ENCODE peak calls at places on chromosome 7, in five cellular contexts. One of them, this sample, is unnamed.

GRCh38 chr7:31098606-31099360 is 46.7 kb downstream of the ADCYAP1R1 start:
- DNase-seq in esophagus squamous epithelium: no peak
- DNase-seq in Peyer's patch: peak; percentile 32
- DNase-seq in ascending aorta: no peak
- DNase-seq in heart left ventricle: no peak
- DNase-seq in this sample: peak; percentile 64

GRCh38 chr7:44380831-44381493 is 55.6 kb upstream of the CAMK2B start:
- DNase-seq in esophagus squamous epithelium: no peak
- DNase-seq in Peyer's patch: no peak
- DNase-seq in ascending aorta: no peak
- DNase-seq in heart left ventricle: peak; percentile 5
- DNase-seq in this sample: peak; percentile 74

GRCh38 chr7:138434458-138435093 is 25.5 kb upstream of the TRIM24 start:
- DNase-seq in esophagus squamous epithelium: no peak
- DNase-seq in Peyer's patch: no peak
- DNase-seq in ascending aorta: no peak
- DNase-seq in heart left ventricle: no peak
- DNase-seq in this sample: no peak

GRCh38 chr7:113339661-113340060 is 221.3 kb upstream of the SMIM30 start:
- DNase-seq in esophagus squamous epithelium: no peak
- DNase-seq in Peyer's patch: no peak
- DNase-seq in ascending aorta: no peak
- DNase-seq in heart left ventricle: no peak
- DNase-seq in this sample: no peak

GRCh38 chr7:25856056-25856780 is 295.8 kb upstream of the NFE2L3 start:
- DNase-seq in esophagus squamous epithelium: no peak
- DNase-seq in Peyer's patch: no peak
- DNase-seq in ascending aorta: no peak
- DNase-seq in heart left ventricle: no peak
- DNase-seq in this sample: no peak

GRCh38 chr7:4834601-4835397 is 27.0 kb downstream of the PAPOLB start:
- DNase-seq in esophagus squamous epithelium: no peak
- DNase-seq in Peyer's patch: no peak
- DNase-seq in ascending aorta: no peak
- DNase-seq in heart left ventricle: no peak
- DNase-seq in this sample: no peak

GRCh38 chr7:24894670-24895221 is 85.2 kb downstream of the OSBPL3 start:
- DNase-seq in esophagus squamous epithelium: no peak
- DNase-seq in Peyer's patch: no peak
- DNase-seq in ascending aorta: no peak
- DNase-seq in heart left ventricle: no peak
- DNase-seq in this sample: no peak

GRCh38 chr7:520503-521161 is 986 bp upstream of the PDGFA start:
- DNase-seq in esophagus squamous epithelium: no peak
- DNase-seq in Peyer's patch: no peak
- DNase-seq in ascending aorta: no peak
- DNase-seq in heart left ventricle: no peak
- DNase-seq in this sample: no peak

GRCh38 chr7:7219216-7219615 is 36.9 kb downstream of the C1GALT1 start:
- DNase-seq in esophagus squamous epithelium: no peak
- DNase-seq in Peyer's patch: no peak
- DNase-seq in ascending aorta: no peak
- DNase-seq in heart left ventricle: no peak
- DNase-seq in this sample: no peak

GRCh38 chr7:149381245-149381644 is 79.6 kb downstream of the ZNF777 start:
- DNase-seq in esophagus squamous epithelium: no peak
- DNase-seq in Peyer's patch: no peak
- DNase-seq in ascending aorta: no peak
- DNase-seq in heart left ventricle: no peak
- DNase-seq in this sample: no peak

GRCh38 chr7:20153567-20153966 is 63.6 kb downstream of the MACC1 start:
- DNase-seq in esophagus squamous epithelium: no peak
- DNase-seq in Peyer's patch: no peak
- DNase-seq in ascending aorta: no peak
- DNase-seq in heart left ventricle: no peak
- DNase-seq in this sample: no peak

GRCh38 chr7:117090820-117091219 is 137.5 kb downstream of the ST7 start:
- DNase-seq in esophagus squamous epithelium: no peak
- DNase-seq in Peyer's patch: no peak
- DNase-seq in ascending aorta: no peak
- DNase-seq in heart left ventricle: no peak
- DNase-seq in this sample: no peak

GRCh38 chr7:72098812-72099211 is 313.3 kb downstream of the CALN1 start:
- DNase-seq in esophagus squamous epithelium: no peak
- DNase-seq in Peyer's patch: no peak
- DNase-seq in ascending aorta: no peak
- DNase-seq in heart left ventricle: no peak
- DNase-seq in this sample: no peak

GRCh38 chr7:17580141-17580540 is 281.7 kb downstream of the AHR start:
- DNase-seq in esophagus squamous epithelium: no peak
- DNase-seq in Peyer's patch: no peak
- DNase-seq in ascending aorta: no peak
- DNase-seq in heart left ventricle: no peak
- DNase-seq in this sample: no peak

GRCh38 chr7:139995034-139995915 is 67.5 kb downstream of the PARP12 start:
- DNase-seq in esophagus squamous epithelium: no peak
- DNase-seq in Peyer's patch: no peak
- DNase-seq in ascending aorta: no peak
- DNase-seq in heart left ventricle: peak; percentile 52
- DNase-seq in this sample: no peak

GRCh38 chr7:38273286-38273995 is at the start of gene TARP:
- DNase-seq in esophagus squamous epithelium: no peak
- DNase-seq in Peyer's patch: no peak
- DNase-seq in ascending aorta: no peak
- DNase-seq in heart left ventricle: no peak
- DNase-seq in this sample: no peak

GRCh38 chr7:47298636-47299035 is 283.3 kb downstream of the TNS3 start:
- DNase-seq in esophagus squamous epithelium: no peak
- DNase-seq in Peyer's patch: peak; percentile 13
- DNase-seq in ascending aorta: no peak
- DNase-seq in heart left ventricle: no peak
- DNase-seq in this sample: no peak

GRCh38 chr7:84364708-84365107 is 170.1 kb upstream of the SEMA3A start:
- DNase-seq in esophagus squamous epithelium: no peak
- DNase-seq in Peyer's patch: no peak
- DNase-seq in ascending aorta: no peak
- DNase-seq in heart left ventricle: no peak
- DNase-seq in this sample: no peak

GRCh38 chr7:141593134-141593533 is 41.9 kb downstream of the AGK start:
- DNase-seq in esophagus squamous epithelium: no peak
- DNase-seq in Peyer's patch: no peak
- DNase-seq in ascending aorta: no peak
- DNase-seq in heart left ventricle: no peak
- DNase-seq in this sample: no peak

DNA sequence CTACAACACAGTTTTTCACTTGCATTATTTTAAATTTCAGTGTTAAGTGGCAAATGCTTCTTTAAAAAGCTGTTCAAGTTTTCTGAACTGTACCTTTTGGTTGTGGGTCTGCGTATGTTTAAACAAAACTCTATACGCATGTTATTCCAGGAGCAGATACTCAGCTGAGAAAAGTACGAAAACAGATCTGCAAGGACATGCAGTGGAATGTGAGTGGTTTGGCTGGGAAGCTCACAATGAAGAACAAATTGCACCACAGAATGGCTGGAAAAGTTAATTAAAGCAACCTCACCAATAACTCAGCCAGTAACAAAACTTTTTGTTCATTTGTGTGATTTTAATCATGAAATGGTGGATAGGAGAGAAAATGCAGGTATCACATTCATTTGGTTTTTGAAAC is 17.6 kb downstream of the GLI3 start:
- DNase-seq in esophagus squamous epithelium: no peak
- DNase-seq in Peyer's patch: no peak
- DNase-seq in ascending aorta: no peak
- DNase-seq in heart left ventricle: no peak
- DNase-seq in this sample: no peak
- H3K4me1 ChIP-seq in esophagus squamous epithelium: peaks cover 16% of the 10 kb centered on the region
- H3K4me1 ChIP-seq in Peyer's patch: no peaks in the 10 kb centered on the region
- H3K4me1 ChIP-seq in ascending aorta: no peaks in the 10 kb centered on the region
- H3K4me1 ChIP-seq in heart left ventricle: no peaks in the 10 kb centered on the region
- H3K4me1 ChIP-seq in this sample: peaks cover 53% of the 10 kb centered on the region

GRCh38 chr7:80087768-80088170 is 46.9 kb upstream of the GNAI1 start:
- DNase-seq in esophagus squamous epithelium: no peak
- DNase-seq in Peyer's patch: no peak
- DNase-seq in ascending aorta: no peak
- DNase-seq in heart left ventricle: no peak
- DNase-seq in this sample: no peak

GRCh38 chr7:80089341-80089740 is 45.3 kb upstream of the GNAI1 start:
- DNase-seq in esophagus squamous epithelium: no peak
- DNase-seq in Peyer's patch: no peak
- DNase-seq in ascending aorta: no peak
- DNase-seq in heart left ventricle: no peak
- DNase-seq in this sample: no peak

GRCh38 chr7:80093349-80093748 is 41.3 kb upstream of the GNAI1 start:
- DNase-seq in esophagus squamous epithelium: no peak
- DNase-seq in Peyer's patch: no peak
- DNase-seq in ascending aorta: no peak
- DNase-seq in heart left ventricle: no peak
- DNase-seq in this sample: no peak

GRCh38 chr7:80087051-80087767 is 47.4 kb upstream of the GNAI1 start:
- DNase-seq in esophagus squamous epithelium: no peak
- DNase-seq in Peyer's patch: no peak
- DNase-seq in ascending aorta: no peak
- DNase-seq in heart left ventricle: no peak
- DNase-seq in this sample: no peak

DNA sequence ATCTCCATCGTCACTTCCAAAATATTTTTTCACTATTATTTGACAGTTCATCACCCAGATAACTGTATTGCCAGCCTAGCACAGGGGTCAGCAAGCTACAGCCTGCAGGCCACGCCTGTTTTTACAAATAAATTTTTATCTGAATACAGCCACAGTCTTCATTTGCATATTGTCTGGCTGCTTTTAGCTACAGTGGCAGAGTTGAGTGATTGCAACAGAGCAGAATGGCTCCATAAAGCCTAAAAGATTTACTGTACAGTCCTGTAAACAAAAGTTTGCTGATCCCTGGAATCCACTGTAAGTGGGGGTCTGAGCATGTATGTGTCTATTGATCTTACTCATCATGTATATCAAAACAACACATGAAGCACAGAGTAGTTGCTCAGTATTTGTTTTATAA is 45.9 kb upstream of the GNAI1 start:
- DNase-seq in esophagus squamous epithelium: no peak
- DNase-seq in Peyer's patch: no peak
- DNase-seq in ascending aorta: no peak
- DNase-seq in heart left ventricle: no peak
- DNase-seq in this sample: no peak
- H3K9me3 ChIP-seq in esophagus squamous epithelium: no peaks in the 10 kb centered on the region
- H3K9me3 ChIP-seq in Peyer's patch: no peaks in the 10 kb centered on the region
- H3K9me3 ChIP-seq in ascending aorta: no peaks in the 10 kb centered on the region
- H3K9me3 ChIP-seq in heart left ventricle: no peaks in the 10 kb centered on the region
- H3K9me3 ChIP-seq in this sample: no peaks in the 10 kb centered on the region

DNA sequence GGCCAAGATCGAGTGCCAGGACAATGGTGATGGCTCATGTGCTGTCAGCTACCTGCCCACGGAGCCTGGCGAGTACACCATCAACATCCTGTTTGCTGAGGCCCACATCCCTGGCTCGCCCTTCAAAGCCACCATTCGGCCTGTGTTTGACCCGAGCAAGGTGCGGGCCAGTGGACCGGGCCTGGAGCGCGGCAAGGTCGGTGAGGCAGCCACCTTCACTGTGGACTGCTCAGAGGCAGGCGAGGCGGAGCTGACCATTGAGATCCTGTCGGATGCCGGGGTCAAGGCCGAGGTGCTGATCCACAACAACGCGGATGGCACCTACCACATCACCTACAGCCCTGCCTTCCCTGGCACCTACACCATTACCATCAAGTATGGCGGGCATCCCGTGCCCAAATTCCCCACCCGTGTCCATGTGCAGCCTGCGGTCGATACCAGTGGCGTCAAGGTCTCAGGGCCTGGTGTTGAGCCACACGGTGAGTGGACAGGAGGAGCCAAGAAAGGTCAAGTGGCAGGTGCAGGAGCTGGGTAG is 14.6 kb downstream of the FLNC start:
- DNase-seq in esophagus squamous epithelium: no peak
- DNase-seq in Peyer's patch: no peak
- DNase-seq in ascending aorta: no peak
- DNase-seq in heart left ventricle: no peak
- DNase-seq in this sample: no peak
- H3K27me3 ChIP-seq in esophagus squamous epithelium: no peaks in the 10 kb centered on the region
- H3K27me3 ChIP-seq in Peyer's patch: no peaks in the 10 kb centered on the region
- H3K27me3 ChIP-seq in ascending aorta: no peaks in the 10 kb centered on the region
- H3K27me3 ChIP-seq in heart left ventricle: no peaks in the 10 kb centered on the region
- H3K27me3 ChIP-seq in this sample: no peaks in the 10 kb centered on the region

GRCh38 chr7:35588647-35589046 is 106.3 kb downstream of the HERPUD2 start:
- DNase-seq in esophagus squamous epithelium: no peak
- DNase-seq in Peyer's patch: no peak
- DNase-seq in ascending aorta: no peak
- DNase-seq in heart left ventricle: no peak
- DNase-seq in this sample: no peak
- H3K4me1 ChIP-seq in esophagus squamous epithelium: no peaks in the 10 kb centered on the region
- H3K4me1 ChIP-seq in Peyer's patch: no peaks in the 10 kb centered on the region
- H3K4me1 ChIP-seq in ascending aorta: no peaks in the 10 kb centered on the region
- H3K4me1 ChIP-seq in heart left ventricle: no peaks in the 10 kb centered on the region
- H3K4me1 ChIP-seq in this sample: no peaks in the 10 kb centered on the region

GRCh38 chr7:57414415-57414814 is 35.6 kb upstream of the ZNF716 start:
- DNase-seq in esophagus squamous epithelium: no peak
- DNase-seq in Peyer's patch: no peak
- DNase-seq in ascending aorta: no peak
- DNase-seq in heart left ventricle: no peak
- DNase-seq in this sample: peak; percentile 79
- H3K9me3 ChIP-seq in esophagus squamous epithelium: peaks cover 75% of the 10 kb centered on the region
- H3K9me3 ChIP-seq in Peyer's patch: peaks cover 3% of the 10 kb centered on the region
- H3K9me3 ChIP-seq in ascending aorta: no peaks in the 10 kb centered on the region
- H3K9me3 ChIP-seq in heart left ventricle: no peaks in the 10 kb centered on the region
- H3K9me3 ChIP-seq in this sample: no peaks in the 10 kb centered on the region

GRCh38 chr7:106029941-106030340 is 66.9 kb downstream of the CDHR3 start:
- DNase-seq in esophagus squamous epithelium: no peak
- DNase-seq in Peyer's patch: no peak
- DNase-seq in ascending aorta: no peak
- DNase-seq in heart left ventricle: no peak
- DNase-seq in this sample: no peak

GRCh38 chr7:106023369-106024322 is 60.6 kb downstream of the CDHR3 start:
- DNase-seq in esophagus squamous epithelium: no peak
- DNase-seq in Peyer's patch: no peak
- DNase-seq in ascending aorta: no peak
- DNase-seq in heart left ventricle: no peak
- DNase-seq in this sample: no peak

GRCh38 chr7:106029448-106029847 is 66.4 kb downstream of the CDHR3 start:
- DNase-seq in esophagus squamous epithelium: no peak
- DNase-seq in Peyer's patch: no peak
- DNase-seq in ascending aorta: no peak
- DNase-seq in heart left ventricle: no peak
- DNase-seq in this sample: no peak

GRCh38 chr7:106022193-106022821 is 59.2 kb downstream of the CDHR3 start:
- DNase-seq in esophagus squamous epithelium: no peak
- DNase-seq in Peyer's patch: no peak
- DNase-seq in ascending aorta: no peak
- DNase-seq in heart left ventricle: no peak
- DNase-seq in this sample: no peak

DNA sequence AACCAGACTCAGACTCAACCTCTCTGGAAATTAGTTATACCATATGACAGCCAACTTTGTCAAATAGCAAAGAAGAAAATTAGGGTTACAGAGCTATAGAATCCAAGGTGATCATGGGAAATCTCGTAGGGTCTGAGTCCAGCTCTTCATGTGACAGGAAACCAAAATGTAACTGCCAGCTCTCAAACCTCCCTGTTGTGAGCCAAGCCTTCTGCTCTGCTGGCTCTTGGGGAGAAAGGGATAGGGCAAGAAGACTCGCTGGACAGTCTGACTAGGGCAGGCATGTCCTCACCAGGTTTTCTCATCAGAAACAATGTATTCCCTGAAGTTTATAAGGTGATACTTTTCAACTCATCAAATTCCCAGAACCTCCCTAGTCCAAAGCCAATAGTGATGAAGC is 63.0 kb downstream of the CDHR3 start:
- DNase-seq in esophagus squamous epithelium: no peak
- DNase-seq in Peyer's patch: no peak
- DNase-seq in ascending aorta: no peak
- DNase-seq in heart left ventricle: no peak
- DNase-seq in this sample: no peak
- H3K27me3 ChIP-seq in esophagus squamous epithelium: no peaks in the 10 kb centered on the region
- H3K27me3 ChIP-seq in Peyer's patch: no peaks in the 10 kb centered on the region
- H3K27me3 ChIP-seq in ascending aorta: no peaks in the 10 kb centered on the region
- H3K27me3 ChIP-seq in heart left ventricle: no peaks in the 10 kb centered on the region
- H3K27me3 ChIP-seq in this sample: no peaks in the 10 kb centered on the region

This sample was measured in vagina.